ENCODE peak calls at places on chromosomes 12 and 14, in four cellular contexts. M, B, J and Q are unnamed samples.
A peak's percentile ranks its signal among the peaks of the same experiment; 100 is the strongest.

GRCh38 chr14:35819591-35820540 is 6.3 kb upstream of the BRMS1L start:
- DNase-seq in M (no peak), B (no peak), J (no peak), Q (no peak)

GRCh38 chr12:130131025-130131424 is 31.2 kb upstream of the FZD10 start:
- DNase-seq in J (no peak), B (no peak), M (no peak), Q (no peak)

GRCh38 chr12:57242691-57243454 is 8.1 kb downstream of the STAC3 start:
- DNase-seq in M (peak; percentile 81), B (no peak), J (peak; percentile 83), Q (peak; percentile 46)

GRCh38 chr14:66483322-66483721 is 2.8 kb upstream of the CCDC196 start:
- DNase-seq in M (no peak), B (no peak), J (no peak), Q (no peak)

GRCh38 chr14:56170028-56170427 is 51.8 kb downstream of the PELI2 start:
- DNase-seq in B (no peak), M (no peak), J (no peak), Q (peak; percentile 30)

GRCh38 chr12:47972895-47973294 is 9.5 kb downstream of the TMEM106C start:
- DNase-seq in M (no peak), B (no peak), J (no peak), Q (no peak)

GRCh38 chr14:99570542-99571302 is 33.3 kb downstream of the CCDC85C start:
- DNase-seq in B (no peak), J (peak; percentile 45), M (no peak), Q (no peak)

GRCh38 chr12:12606793-12607589 is 4.7 kb upstream of the CREBL2 start:
- DNase-seq in M (no peak), B (no peak), J (no peak), Q (peak; percentile 38)

DNA sequence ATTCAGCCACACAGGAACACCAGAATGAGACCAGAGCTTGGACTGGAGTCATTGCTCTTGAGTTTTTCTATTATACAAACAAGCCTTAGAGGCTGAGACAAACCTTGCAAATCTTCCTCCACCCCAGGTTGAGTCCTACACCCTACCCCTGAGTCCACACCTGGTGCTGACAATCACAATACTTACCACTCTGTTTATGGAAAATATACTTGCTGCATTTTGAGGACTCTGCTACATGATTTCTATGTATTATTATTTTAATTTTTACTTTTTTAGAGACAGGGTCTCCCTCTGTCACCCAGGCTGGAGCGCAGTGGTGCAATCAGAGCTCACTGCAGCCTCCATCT is 101.4 kb downstream of the EGLN3 start:
- DNase-seq in M (no peak), B (no peak), J (no peak), Q (no peak)
- TF ChIP-seq CTCF in M (no peak), B (no peak), J (no peak), Q (no peak)

GRCh38 chr14:67856806-67857205 is 37.2 kb downstream of the RAD51B start:
- DNase-seq in B (peak; percentile 7), M (no peak), J (no peak), Q (peak; percentile 7)

GRCh38 chr14:67857778-67858350 is 38.3 kb downstream of the RAD51B start:
- DNase-seq in J (no peak), M (no peak), B (no peak), Q (no peak)

GRCh38 chr14:67863223-67863622 is 43.6 kb downstream of the RAD51B start:
- DNase-seq in J (no peak), M (no peak), B (no peak), Q (no peak)

GRCh38 chr14:67853748-67854147 is 34.2 kb downstream of the RAD51B start:
- DNase-seq in B (no peak), M (no peak), J (no peak), Q (no peak)

GRCh38 chr14:67859169-67859749 is 39.7 kb downstream of the RAD51B start:
- DNase-seq in J (no peak), B (no peak), M (no peak), Q (no peak)
- H3K4me3 ChIP-seq in J (no peak overlapping the region), B (no peak overlapping the region), M (no peak overlapping the region), Q (no peak overlapping the region)

GRCh38 chr14:68408680-68409079 is 384.2 kb downstream of the ZFP36L1 start:
- DNase-seq in J (no peak), M (no peak), B (no peak), Q (peak; percentile 32)
- TF ChIP-seq CTCF in J (peak; percentile 16), M (no peak), B (peak; percentile 22), Q (peak; percentile 20)

GRCh38 chr12:45219621-45220020 is 3.7 kb downstream of the ANO6 start:
- DNase-seq in M (no peak), J (no peak), B (no peak), Q (no peak)

GRCh38 chr12:45216983-45217485 is 1.1 kb downstream of the ANO6 start:
- DNase-seq in M (no peak), J (no peak), B (no peak), Q (peak; percentile 24)

GRCh38 chr12:45215419-45216296 is at the start of gene ANO6:
- DNase-seq in B (no peak), J (peak; percentile 92), M (peak; percentile 83), Q (peak; percentile 90)

GRCh38 chr12:45216297-45216982 is 545 bp downstream of the ANO6 start:
- DNase-seq in M (peak; percentile 54), B (no peak), J (peak; percentile 75), Q (peak; percentile 51)

DNA sequence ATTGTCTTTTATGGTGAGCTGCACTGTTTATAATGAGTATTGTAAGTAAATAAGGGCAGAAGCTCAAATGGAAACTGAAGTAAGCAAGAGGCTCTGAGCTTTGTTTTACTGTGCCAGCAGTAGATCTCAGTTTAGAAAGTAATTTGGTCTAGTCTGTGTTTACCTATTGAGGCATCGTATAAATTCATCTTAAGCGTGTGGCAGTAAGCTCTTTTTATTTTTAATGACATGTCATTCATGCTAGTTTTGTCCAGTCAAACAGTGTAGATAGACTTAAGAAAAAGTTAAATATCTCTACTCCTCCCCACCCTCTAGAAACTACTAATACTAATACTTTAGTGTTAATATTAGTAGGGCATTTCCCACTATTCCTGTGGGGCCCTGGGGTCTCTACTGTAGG is 2.0 kb downstream of the ANO6 start:
- DNase-seq in J (no peak), M (no peak), B (no peak), Q (peak; percentile 31)
- H3K4me3 ChIP-seq in J (peak overlapping the region; percentile 91), M (peak overlapping the region; percentile 89), B (peak overlapping the region; percentile 75), Q (peak overlapping the region; percentile 92)

GRCh38 chr12:71605034-71605433 is 58.6 kb downstream of the ZFC3H1 start:
- DNase-seq in J (no peak), M (no peak), B (no peak), Q (no peak)

GRCh38 chr12:71602745-71603577 is 60.7 kb downstream of the ZFC3H1 start:
- DNase-seq in J (no peak), B (no peak), M (no peak), Q (no peak)

GRCh38 chr12:71610036-71610795 is 53.4 kb downstream of the ZFC3H1 start:
- DNase-seq in M (no peak), B (no peak), J (no peak), Q (no peak)

DNA sequence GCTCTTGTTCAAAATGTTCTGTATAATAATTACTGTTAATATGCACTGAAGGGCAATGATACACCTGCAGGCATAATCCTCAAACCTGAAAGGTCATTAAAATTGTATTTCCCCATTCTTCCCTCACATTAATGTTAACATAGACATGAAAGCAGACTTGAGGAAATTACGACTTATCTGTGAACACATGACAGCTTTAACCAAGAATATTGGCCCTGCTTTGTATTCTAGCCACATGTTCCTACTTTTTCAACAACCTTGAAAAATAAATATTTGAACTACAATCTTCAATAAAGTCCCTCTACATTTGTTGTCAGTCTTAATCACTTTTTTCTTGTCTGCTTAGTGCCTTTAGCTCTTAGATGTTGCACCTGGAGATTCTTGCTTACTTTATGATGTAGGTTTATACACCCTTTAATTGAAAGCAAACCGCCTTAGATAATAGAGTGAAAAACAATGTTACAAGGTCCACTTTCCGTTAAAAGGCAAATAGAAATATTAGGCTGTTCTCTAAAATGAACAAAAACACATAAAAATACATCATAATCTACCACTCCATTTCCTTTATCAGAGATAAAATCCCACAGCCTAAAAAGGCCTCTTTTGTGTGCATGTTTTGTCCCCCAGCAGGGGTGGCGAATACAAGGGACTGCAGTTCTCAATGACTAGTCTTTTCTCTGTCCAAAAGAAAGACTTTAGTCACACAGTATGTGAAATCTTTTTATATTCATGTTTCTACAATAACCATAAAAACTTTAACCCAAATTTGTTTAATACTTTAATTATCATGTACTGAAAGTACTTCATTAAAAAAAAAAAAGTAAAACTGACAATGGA is 55.9 kb downstream of the ZFC3H1 start:
- DNase-seq in J (no peak), M (no peak), B (no peak), Q (no peak)
- TF ChIP-seq CTCF in J (no peak), M (no peak), B (no peak), Q (no peak)

GRCh38 chr12:132936163-132936562 is 19.9 kb downstream of the ZNF605 start:
- DNase-seq in J (no peak), M (no peak), B (no peak), Q (no peak)

GRCh38 chr12:132942611-132943010 is 13.5 kb downstream of the ZNF605 start:
- DNase-seq in B (no peak), M (no peak), J (no peak), Q (no peak)

GRCh38 chr12:132937476-132937875 is 18.6 kb downstream of the ZNF605 start:
- DNase-seq in M (no peak), J (no peak), B (no peak), Q (no peak)

GRCh38 chr12:132941336-132941954 is 14.7 kb downstream of the ZNF605 start:
- DNase-seq in J (no peak), B (no peak), M (no peak), Q (no peak)

DNA sequence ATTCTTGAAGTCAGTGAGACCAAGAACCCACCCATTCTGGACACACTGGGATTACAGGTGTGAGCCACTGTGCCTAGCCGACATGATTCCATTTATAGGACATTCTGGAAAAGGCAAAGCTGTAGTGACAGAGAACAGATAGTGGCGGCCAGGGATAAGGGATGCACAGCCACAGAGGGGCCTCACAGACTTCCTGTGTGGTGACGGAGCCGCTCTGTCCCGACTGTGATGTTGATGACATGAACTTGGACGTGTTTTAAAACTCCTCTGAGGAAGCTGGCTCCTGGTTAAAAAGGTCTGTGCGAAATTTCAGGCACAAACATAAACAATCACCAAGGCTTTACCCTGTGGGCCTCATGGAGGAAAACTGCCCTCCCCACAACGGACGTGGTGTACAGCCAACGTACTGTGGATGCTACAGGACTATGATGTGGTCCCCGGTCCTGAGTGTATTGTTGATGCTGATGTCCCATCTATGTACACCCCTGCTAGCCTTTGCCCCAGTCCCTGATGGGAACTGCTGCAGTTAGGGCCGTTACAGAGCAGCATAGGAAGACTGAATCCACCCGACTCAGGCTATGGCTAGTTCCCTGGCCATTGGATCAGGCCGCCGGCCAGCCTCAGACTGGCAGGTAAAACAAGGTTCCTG is 15.9 kb downstream of the ZNF605 start:
- DNase-seq in M (no peak), J (no peak), B (no peak), Q (no peak)
- H3K4me3 ChIP-seq in M (no peak overlapping the region), J (no peak overlapping the region), B (no peak overlapping the region), Q (no peak overlapping the region)

GRCh38 chr14:78029471-78030372 is 140.5 kb upstream of the NRXN3 start:
- DNase-seq in M (no peak), J (no peak), B (no peak), Q (no peak)
- TF ChIP-seq CTCF in M (no peak), J (peak; percentile 21), B (peak; percentile 23), Q (no peak)

DNA sequence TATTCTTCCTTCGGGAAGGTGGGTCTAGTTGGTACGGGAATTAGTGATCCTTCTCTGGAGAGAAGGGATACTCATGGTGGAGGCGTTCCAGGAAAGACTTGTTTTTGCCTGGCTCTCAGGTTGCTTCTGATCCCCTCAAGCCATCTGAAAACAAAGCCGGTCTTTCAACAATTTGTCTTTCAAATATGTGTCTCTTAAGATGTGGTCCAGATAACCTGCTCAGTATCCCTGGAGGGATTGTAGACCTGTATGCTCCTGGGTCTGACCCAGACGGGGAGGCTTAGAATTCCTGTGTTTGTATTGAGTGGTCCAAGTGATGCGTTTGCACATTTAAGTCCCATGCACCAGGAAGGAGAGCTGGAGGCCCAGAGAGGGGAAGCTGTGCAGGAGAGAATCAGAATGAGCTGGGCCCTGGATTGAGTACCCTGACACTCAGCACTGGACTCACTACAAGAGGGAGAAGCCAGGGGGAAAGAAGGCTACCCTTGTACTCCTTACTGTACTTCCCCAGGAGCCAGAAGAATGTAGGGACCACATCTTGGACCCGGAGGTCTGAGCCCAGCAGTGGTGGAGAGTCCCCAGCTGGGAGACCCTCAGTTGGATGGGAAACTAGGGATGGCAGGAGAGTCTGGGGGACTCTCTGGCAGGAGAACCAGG is 40.4 kb downstream of the ERH start:
- DNase-seq in M (no peak), J (no peak), B (no peak), Q (no peak)
- H3K4me3 ChIP-seq in M (no peak overlapping the region), J (no peak overlapping the region), B (no peak overlapping the region), Q (no peak overlapping the region)